ENCODE peak calls at places on chromosomes 12 and 14, in ten cellular contexts. A is esophagus squamous epithelium, V is Peyer's patch, G is thyroid gland, Q is transverse colon, B is spleen, H is tibial nerve, F is heart left ventricle, M is A549, D is breast epithelium. W is an unnamed sample.

GRCh38 chr14:76686646-76687045 is 74.6 kb upstream of the VASH1 start:
- DNase-seq in A (no peak), V (no peak), G (no peak), Q (no peak), B (no peak), H (no peak), F (no peak), M (no peak), D (no peak), W (no peak)

GRCh38 chr14:23357261-23357660 is 4.6 kb upstream of the SLC22A17 start:
- DNase-seq in A (no peak), V (peak; percentile 36), G (no peak), Q (no peak), B (peak; percentile 59), H (no peak), F (no peak), M (no peak), D (no peak), W (no peak)

GRCh38 chr14:97177016-97177415 is 379.8 kb downstream of the VRK1 start:
- DNase-seq in A (no peak), V (no peak), G (no peak), Q (no peak), B (no peak), H (no peak), F (no peak), M (peak; percentile 58), D (no peak), W (no peak)

GRCh38 chr12:58443273-58443980 is 476.9 kb downstream of the LRIG3 start:
- DNase-seq in A (no peak), V (no peak), G (peak; percentile 16), Q (peak; percentile 13), B (no peak), H (no peak), F (no peak), M (peak; percentile 47), D (no peak), W (no peak)

GRCh38 chr12:110320548-110320947 is 39.5 kb downstream of the ATP2A2 start:
- DNase-seq in A (no peak), V (peak; percentile 21), G (no peak), Q (no peak), B (no peak), H (no peak), F (no peak), M (no peak), D (no peak), W (no peak)

GRCh38 chr12:75505706-75506312 is 5.6 kb downstream of the KRR1 start:
- DNase-seq in A (no peak), V (no peak), G (no peak), Q (no peak), B (no peak), H (no peak), F (no peak), M (peak; percentile 52), D (no peak), W (no peak)

GRCh38 chr12:131642101-131642540 is 68.8 kb upstream of the SFSWAP start:
- DNase-seq in A (no peak), V (no peak), G (no peak), Q (no peak), B (no peak), H (no peak), F (no peak), M (peak; percentile 58), D (no peak), W (no peak)

GRCh38 chr12:10101042-10101579 is 2.3 kb upstream of the CLEC1A start:
- DNase-seq in A (no peak), V (no peak), G (no peak), Q (no peak), B (no peak), H (no peak), F (no peak), M (no peak), D (peak; percentile 69), W (peak; percentile 35)

GRCh38 chr12:125971981-125972380 is 906.7 kb downstream of the AACS start:
- DNase-seq in A (no peak), V (no peak), G (no peak), Q (no peak), B (no peak), H (no peak), F (no peak), M (no peak), D (no peak), W (no peak)

DNA sequence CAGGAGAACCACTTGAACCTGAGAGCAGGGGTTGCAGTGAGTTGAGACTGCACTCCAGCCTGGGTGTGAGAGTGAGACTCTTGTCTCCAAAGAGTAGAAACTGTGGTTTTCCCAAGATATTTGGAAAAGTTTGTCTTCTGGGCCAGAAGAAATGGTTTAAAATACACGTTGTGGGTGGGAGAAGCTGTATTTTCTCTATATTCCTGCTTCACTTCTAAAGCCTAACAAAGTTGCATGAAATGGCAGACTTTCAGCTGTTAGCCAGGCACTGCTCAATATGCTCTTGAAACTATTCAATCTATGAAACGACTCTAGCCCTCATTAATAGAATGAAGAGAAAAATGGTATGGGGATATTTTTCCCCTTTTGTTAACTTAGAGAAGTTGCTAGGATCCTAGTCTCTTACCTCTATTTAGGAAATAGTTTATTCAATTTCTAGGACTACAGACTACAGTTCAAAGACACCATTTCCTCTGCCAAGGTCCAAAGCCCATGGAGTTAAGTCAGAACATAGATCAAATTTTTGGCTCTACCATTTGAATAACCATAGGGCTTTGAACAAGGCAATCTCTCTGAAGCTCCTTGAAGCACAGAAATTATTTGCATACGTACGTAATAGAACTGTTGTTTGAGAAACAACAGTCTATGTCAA is 49.3 kb upstream of the OR5AU1 start:
- DNase-seq in A (no peak), V (no peak), G (no peak), Q (no peak), B (no peak), H (no peak), F (no peak), M (no peak), D (no peak), W (no peak)
- TF ChIP-seq POLR2A in A (no peak), V (no peak), G (no peak), Q (no peak), B (no peak), H (no peak), F (no peak), M (no peak), D (no peak), W (no peak)

GRCh38 chr14:103326078-103326477 is 8.0 kb upstream of the EIF5 start:
- DNase-seq in A (no peak), V (no peak), G (no peak), Q (no peak), B (no peak), H (no peak), F (no peak), M (no peak), D (no peak), W (no peak)

GRCh38 chr14:103332143-103332919 is 1.7 kb upstream of the EIF5 start:
- DNase-seq in A (no peak), V (peak; percentile 46), G (peak; percentile 59), Q (no peak), B (no peak), H (no peak), F (no peak), M (peak; percentile 29), D (no peak), W (no peak)

GRCh38 chr14:103330536-103330935 is 3.5 kb upstream of the EIF5 start:
- DNase-seq in A (no peak), V (no peak), G (no peak), Q (no peak), B (no peak), H (no peak), F (no peak), M (no peak), D (no peak), W (no peak)

GRCh38 chr14:103333754-103334643 is at the start of gene EIF5:
- DNase-seq in A (peak; percentile 94), V (peak; percentile 99), G (peak; percentile 99), Q (peak; percentile 99), B (peak; percentile 99), H (peak; percentile 99), F (peak; percentile 99), M (peak; percentile 99), D (peak; percentile 99), W (peak; percentile 90)

GRCh38 chr14:103329421-103330347 is 4.4 kb upstream of the EIF5 start:
- DNase-seq in A (no peak), V (peak; percentile 58), G (peak; percentile 91), Q (peak; percentile 37), B (no peak), H (no peak), F (no peak), M (peak; percentile 68), D (no peak), W (no peak)
- TF ChIP-seq POLR2A in A (no peak), V (no peak), G (peak; percentile 36), Q (no peak), B (no peak), H (no peak), F (no peak), M (no peak), D (no peak), W (no peak)

GRCh38 chr12:106247731-106248176 is at the start of gene CKAP4:
- DNase-seq in A (no peak), V (peak; percentile 82), G (peak; percentile 84), Q (peak; percentile 81), B (peak; percentile 95), H (peak; percentile 58), F (peak; percentile 87), M (peak; percentile 74), D (peak; percentile 64), W (peak; percentile 73)
- TF ChIP-seq POLR2A in A (no peak), V (no peak), G (peak; percentile 86), Q (no peak), B (no peak), H (peak; percentile 70), F (no peak), M (peak; percentile 68), D (no peak), W (peak; percentile 74)

GRCh38 chr12:14843425-14843887 is at the start of gene ART4:
- DNase-seq in A (no peak), V (no peak), G (peak; percentile 10), Q (no peak), B (peak; percentile 84), H (no peak), F (peak; percentile 49), M (no peak), D (no peak), W (no peak)
- TF ChIP-seq POLR2A in A (no peak), V (no peak), G (no peak), Q (no peak), B (no peak), H (no peak), F (no peak), M (no peak), D (no peak), W (no peak)

DNA sequence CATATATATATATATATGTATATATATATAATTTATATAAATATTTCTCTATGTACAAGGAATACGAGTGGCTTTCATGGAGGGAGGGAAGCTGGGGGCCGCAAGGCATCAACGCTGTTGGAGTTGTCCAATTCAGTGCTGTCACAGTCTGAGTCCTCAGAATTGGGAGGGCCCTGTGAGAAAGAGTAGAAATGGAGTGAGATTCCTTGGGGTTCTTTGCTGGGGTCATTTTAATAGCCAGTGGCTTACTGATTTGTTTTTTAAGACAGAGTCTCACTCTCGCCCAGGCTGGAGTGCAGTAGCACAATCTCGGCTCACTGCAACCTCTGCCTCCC is 18.2 kb downstream of the MAP3K12 start:
- DNase-seq in A (no peak), V (no peak), G (no peak), Q (no peak), B (no peak), H (no peak), F (no peak), M (no peak), D (no peak), W (no peak)
- TF ChIP-seq POLR2A in A (no peak), V (no peak), G (no peak), Q (no peak), B (no peak), H (no peak), F (no peak), M (no peak), D (no peak), W (no peak)

W was measured in H54.